ENCODE peak calls at places on chromosomes 3 and 15, in seven cellular contexts. S is mammary epithelial cell; I is sigmoid colon; P is choroid plexus epithelial cell; T is SK-N-SH; H is CD8-positive, alpha-beta T cell; Q is brain microvascular endothelial cell. G is an unnamed sample.

GRCh38 chr3:138412821-138413531 is 21.4 kb upstream of the ESYT3 start:
- DNase-seq in S (no peak), I (no peak), P (no peak), T (no peak), H (no peak), Q (no peak), G (no peak)

GRCh38 chr3:108090066-108090700 is 648 bp downstream of the CD47 start:
- DNase-seq in S (peak), I (peak), P (peak), T (no peak), H (peak), Q (no peak), G (peak)

GRCh38 chr3:5644773-5645172 is 457.3 kb downstream of the EDEM1 start:
- DNase-seq in S (no peak), I (no peak), P (no peak), T (no peak), H (no peak), Q (no peak), G (no peak)

GRCh38 chr3:141414141-141414689 is 45.9 kb downstream of the ZBTB38 start:
- DNase-seq in S (no peak), I (peak), P (peak), T (no peak), H (no peak), Q (no peak), G (peak)

GRCh38 chr3:142947799-142948575 is 15.5 kb downstream of the PAQR9 start:
- DNase-seq in S (peak), I (no peak), P (no peak), T (peak), H (no peak), Q (peak), G (no peak)

GRCh38 chr3:58383904-58384303 is 49.7 kb downstream of the PDHB start:
- DNase-seq in S (peak), I (no peak), P (peak), T (no peak), H (no peak), Q (peak), G (no peak)

GRCh38 chr15:84833447-84833846 is 16.3 kb downstream of the ALPK3 start:
- DNase-seq in S (peak), I (no peak), P (peak), T (no peak), H (no peak), Q (peak), G (no peak)

GRCh38 chr3:123157209-123157597 is 44.5 kb upstream of the SEC22A start:
- DNase-seq in S (no peak), I (no peak), P (no peak), T (no peak), H (no peak), Q (no peak), G (no peak)

GRCh38 chr15:100256985-100257650 is 84.7 kb downstream of the ADAMTS17 start:
- DNase-seq in S (no peak), I (no peak), P (no peak), T (no peak), H (no peak), Q (no peak), G (no peak)

GRCh38 chr3:63809607-63810006 is 9.5 kb upstream of the C3orf49 start:
- DNase-seq in S (peak), I (no peak), P (peak), T (no peak), H (no peak), Q (no peak), G (no peak)

GRCh38 chr3:12267380-12268030 is 21.4 kb upstream of the PPARG start:
- DNase-seq in S (no peak), I (no peak), P (no peak), T (no peak), H (no peak), Q (no peak), G (no peak)

GRCh38 chr3:96813820-96814580 is 394 bp upstream of the EPHA6 start:
- DNase-seq in S (peak), I (peak), P (peak), T (peak), H (no peak), Q (peak), G (peak)

GRCh38 chr3:13851091-13851849 is 28.6 kb downstream of the WNT7A start:
- DNase-seq in S (peak), I (no peak), P (no peak), T (no peak), H (no peak), Q (no peak), G (no peak)

GRCh38 chr3:8768364-8769087 is 887 bp downstream of the OXTR start:
- DNase-seq in S (no peak), I (no peak), P (peak), T (peak), H (no peak), Q (no peak), G (no peak)
- H3K4me3 ChIP-seq in S (peak), I (no peak), P (peak), T (peak), H (no peak), Q (peak), G (no peak)

DNA sequence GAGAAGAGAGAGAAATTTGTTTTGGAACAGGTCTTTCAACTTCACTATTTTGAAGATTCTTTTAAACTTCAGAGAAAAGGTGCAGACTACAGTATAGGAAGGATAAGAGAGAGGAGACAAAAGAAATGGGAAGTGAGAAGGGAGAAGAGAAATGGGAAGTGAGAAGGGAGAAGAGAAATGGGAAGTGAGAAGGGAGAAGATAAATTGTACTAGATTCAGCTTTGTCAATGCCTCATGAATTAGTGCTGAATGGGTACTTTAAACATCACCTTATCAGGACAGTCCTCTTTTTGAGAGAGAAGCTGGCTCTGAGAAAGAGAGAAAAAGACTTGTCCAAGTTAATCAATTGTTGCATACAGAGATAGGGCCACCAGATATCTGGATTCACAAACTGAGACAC is 963 bp downstream of the P3H2 start:
- DNase-seq in S (no peak), I (no peak), P (no peak), T (no peak), H (no peak), Q (no peak), G (no peak)
- H3K4me3 ChIP-seq in S (peak), I (peak), P (peak), T (peak), H (no peak), Q (peak), G (no peak)

GRCh38 chr3:46867550-46867898 is 4.3 kb upstream of the MYL3 start:
- DNase-seq in S (no peak), I (peak), P (peak), T (no peak), H (no peak), Q (no peak), G (no peak)

GRCh38 chr3:46869440-46869839 is 6.2 kb upstream of the MYL3 start:
- DNase-seq in S (no peak), I (no peak), P (no peak), T (no peak), H (no peak), Q (no peak), G (no peak)

GRCh38 chr3:46866720-46867549 is 3.7 kb upstream of the MYL3 start:
- DNase-seq in S (peak), I (peak), P (peak), T (peak), H (peak), Q (peak), G (peak)

GRCh38 chr3:46868948-46869347 is 5.7 kb upstream of the MYL3 start:
- DNase-seq in S (no peak), I (no peak), P (no peak), T (no peak), H (no peak), Q (no peak), G (no peak)

DNA sequence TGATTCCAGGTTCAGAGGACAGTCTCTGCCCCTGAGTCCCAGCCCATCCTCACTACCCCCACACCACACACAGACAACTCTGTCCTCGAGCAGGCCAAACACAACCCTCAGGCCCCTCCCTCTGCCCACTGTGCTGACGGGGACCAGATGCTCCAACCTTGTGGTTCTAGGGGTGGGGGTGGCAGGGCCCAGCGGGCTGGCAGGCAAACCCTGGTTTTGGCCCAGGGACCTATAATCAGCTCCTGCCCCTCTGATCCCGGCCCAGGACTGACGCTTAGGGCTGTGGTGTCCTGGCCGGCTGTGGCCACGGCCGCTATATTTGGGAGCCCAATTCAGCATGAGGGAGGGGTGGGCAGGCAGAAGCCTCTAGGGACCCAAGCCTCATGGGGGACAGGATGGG is 5.1 kb upstream of the MYL3 start:
- DNase-seq in S (no peak), I (no peak), P (no peak), T (peak), H (no peak), Q (no peak), G (no peak)
- H3K4me3 ChIP-seq in S (no peak), I (no peak), P (no peak), T (no peak), H (no peak), Q (no peak), G (no peak)

GRCh38 chr3:183830187-183830586 is 4.8 kb upstream of the MAP6D1 start:
- DNase-seq in S (no peak), I (no peak), P (no peak), T (no peak), H (no peak), Q (no peak), G (no peak)
- H3K4me3 ChIP-seq in S (no peak), I (no peak), P (no peak), T (no peak), H (no peak), Q (no peak), G (no peak)

GRCh38 chr15:96344706-96345559 is 14.4 kb downstream of the NR2F2 start:
- DNase-seq in S (no peak), I (peak), P (peak), T (no peak), H (no peak), Q (peak), G (no peak)

GRCh38 chr15:96347181-96348111 is 16.9 kb downstream of the NR2F2 start:
- DNase-seq in S (no peak), I (no peak), P (peak), T (no peak), H (no peak), Q (peak), G (no peak)

GRCh38 chr15:96348112-96349027 is 17.9 kb downstream of the NR2F2 start:
- DNase-seq in S (no peak), I (no peak), P (peak), T (no peak), H (no peak), Q (peak), G (no peak)

GRCh38 chr15:96345560-96346389 is 15.3 kb downstream of the NR2F2 start:
- DNase-seq in S (no peak), I (peak), P (peak), T (peak), H (no peak), Q (peak), G (peak)

DNA sequence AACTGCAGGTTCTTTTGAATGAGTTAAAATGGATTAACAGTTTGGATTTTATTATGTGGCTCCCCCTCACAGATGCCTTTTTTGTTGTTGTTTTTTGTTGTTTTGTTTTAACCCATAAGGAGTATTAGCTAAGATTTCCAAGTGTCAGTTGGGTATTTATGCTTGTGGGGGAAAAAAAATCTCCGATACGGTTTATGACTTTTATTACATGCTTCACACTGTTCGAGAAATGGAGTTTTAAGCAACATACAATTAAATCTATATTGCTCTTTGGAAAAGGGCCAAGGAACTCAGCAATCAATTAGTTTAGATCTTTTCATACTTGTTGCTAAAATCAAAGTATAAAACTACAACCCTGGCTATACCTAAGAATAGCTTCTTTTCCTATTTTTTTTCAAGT is 15.9 kb downstream of the NR2F2 start:
- DNase-seq in S (no peak), I (no peak), P (peak), T (no peak), H (no peak), Q (no peak), G (no peak)
- H3K4me3 ChIP-seq in S (no peak), I (peak), P (peak), T (no peak), H (no peak), Q (peak), G (no peak)

DNA sequence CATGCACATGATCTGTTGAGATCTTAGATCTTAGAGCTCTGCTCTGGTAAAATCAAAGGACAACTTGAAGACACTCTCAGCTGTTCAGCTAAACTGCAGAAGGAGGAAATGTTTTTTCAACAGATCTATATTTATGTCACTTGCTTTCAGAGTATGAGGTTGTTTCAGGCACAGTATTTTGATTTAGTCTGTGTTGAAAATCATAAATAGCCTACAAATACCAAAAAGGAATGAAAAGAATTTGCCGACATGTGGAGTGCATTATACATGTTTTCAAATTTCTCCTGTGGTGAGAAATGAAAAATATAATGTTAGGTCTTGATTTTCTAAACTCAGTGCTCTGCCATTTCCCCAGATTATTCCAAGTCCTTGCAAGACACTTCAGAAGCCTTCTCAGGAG is 1118.4 kb downstream of the TBL1XR1 start:
- DNase-seq in S (no peak), I (no peak), P (no peak), T (no peak), H (no peak), Q (no peak), G (no peak)
- H3K4me3 ChIP-seq in S (no peak), I (no peak), P (no peak), T (no peak), H (no peak), Q (no peak), G (no peak)

GRCh38 chr15:77602800-77603199 is 29.9 kb downstream of the LINGO1 start:
- DNase-seq in S (no peak), I (no peak), P (no peak), T (no peak), H (no peak), Q (no peak), G (no peak)

GRCh38 chr15:77606142-77607034 is 26.3 kb downstream of the LINGO1 start:
- DNase-seq in S (no peak), I (no peak), P (no peak), T (peak), H (no peak), Q (peak), G (no peak)

GRCh38 chr15:77605582-77605981 is 27.1 kb downstream of the LINGO1 start:
- DNase-seq in S (no peak), I (no peak), P (no peak), T (no peak), H (no peak), Q (no peak), G (no peak)

GRCh38 chr15:77604973-77605372 is 27.7 kb downstream of the LINGO1 start:
- DNase-seq in S (no peak), I (no peak), P (no peak), T (no peak), H (no peak), Q (no peak), G (no peak)

GRCh38 chr15:77603616-77604406 is 28.9 kb downstream of the LINGO1 start:
- DNase-seq in S (no peak), I (no peak), P (no peak), T (peak), H (no peak), Q (no peak), G (peak)
- H3K4me3 ChIP-seq in S (no peak), I (no peak), P (no peak), T (no peak), H (no peak), Q (no peak), G (no peak)

GRCh38 chr3:50339485-50340196 is 995 bp downstream of the RASSF1 start:
- DNase-seq in S (no peak), I (no peak), P (peak), T (no peak), H (no peak), Q (peak), G (no peak)

GRCh38 chr3:50341996-50342732 is 1.5 kb upstream of the RASSF1 start:
- DNase-seq in S (no peak), I (no peak), P (no peak), T (no peak), H (no peak), Q (no peak), G (no peak)

GRCh38 chr3:50340404-50341329 is at the start of gene RASSF1:
- DNase-seq in S (no peak), I (peak), P (peak), T (no peak), H (peak), Q (no peak), G (no peak)

GRCh38 chr3:50342818-50343633 is 2.4 kb upstream of the RASSF1 start:
- DNase-seq in S (no peak), I (no peak), P (no peak), T (no peak), H (no peak), Q (no peak), G (peak)

GRCh38 chr3:50341537-50341936 is 901 bp upstream of the RASSF1 start:
- DNase-seq in S (no peak), I (no peak), P (no peak), T (no peak), H (no peak), Q (no peak), G (no peak)
- H3K4me3 ChIP-seq in S (no peak), I (peak), P (peak), T (no peak), H (peak), Q (peak), G (no peak)